ENCODE peak calls at places on chromosome X, in eight cellular contexts. S, Y, A, C, I, R, V and M are unnamed samples.

GRCh38 chrX:22323541-22323940 is 50.8 kb downstream of the CBLL2 start:
- DNase-seq in S (no peak), V (no peak), Y (no peak), I (no peak), R (no peak), A (no peak), C (no peak), M (no peak)

GRCh38 chrX:103533428-103534216 is 14.3 kb upstream of the RAB40A start:
- DNase-seq in I (peak; percentile 89), V (peak; percentile 68), C (peak; percentile 81), Y (peak; percentile 68), R (peak; percentile 37), A (peak; percentile 25), S (peak; percentile 21), M (peak; percentile 1)

GRCh38 chrX:152960115-152960514 is 33.8 kb downstream of the PNMA5 start:
- DNase-seq in Y (no peak), C (no peak), A (no peak), S (no peak), V (no peak), I (peak; percentile 4), R (no peak), M (no peak)

GRCh38 chrX:142873214-142873613 is 152.5 kb upstream of the SPANXN4 start:
- DNase-seq in S (no peak), Y (no peak), V (no peak), C (no peak), R (no peak), I (no peak), A (no peak), M (no peak)

GRCh38 chrX:44105228-44105913 is 132.2 kb upstream of the NDP start:
- DNase-seq in Y (peak; percentile 49), S (no peak), A (no peak), I (no peak), C (no peak), V (no peak), R (no peak), M (no peak)

GRCh38 chrX:96837808-96838207 is 45.9 kb upstream of the RPA4 start:
- DNase-seq in R (no peak), A (no peak), S (no peak), C (no peak), V (no peak), Y (no peak), I (no peak), M (no peak)

GRCh38 chrX:10235851-10236250 is 79.1 kb downstream of the CLCN4 start:
- DNase-seq in Y (no peak), V (no peak), I (no peak), R (no peak), S (no peak), A (no peak), C (no peak), M (no peak)

GRCh38 chrX:107542500-107542899 is 85.8 kb upstream of the PRPS1 start:
- DNase-seq in A (no peak), I (no peak), S (no peak), Y (peak; percentile 71), C (no peak), R (peak; percentile 8), V (no peak), M (no peak)

GRCh38 chrX:23008431-23009099 is 8.8 kb downstream of the DDX53 start:
- DNase-seq in Y (peak; percentile 58), R (peak; percentile 6), S (no peak), I (no peak), C (no peak), V (no peak), A (no peak), M (no peak)

GRCh38 chrX:39736219-39737211 is 361.2 kb downstream of the BCOR start:
- DNase-seq in R (no peak), A (no peak), Y (no peak), C (peak; percentile 83), S (no peak), I (peak; percentile 96), V (peak; percentile 87), M (no peak)

GRCh38 chrX:54529166-54529558 is 857 bp upstream of the GNL3L start:
- DNase-seq in I (no peak), Y (no peak), V (no peak), C (no peak), A (no peak), S (no peak), R (no peak), M (no peak)

GRCh38 chrX:69062493-69062892 is 102.8 kb downstream of the PJA1 start:
- DNase-seq in S (no peak), Y (no peak), V (peak; percentile 4), I (no peak), A (no peak), R (no peak), C (no peak), M (no peak)

GRCh38 chrX:114800719-114801118 is 216.7 kb downstream of the IL13RA2 start:
- DNase-seq in S (no peak), A (no peak), C (no peak), I (no peak), Y (no peak), V (no peak), R (peak; percentile 24), M (peak; percentile 10)

GRCh38 chrX:44343412-44343942 is at the start of gene EFHC2:
- DNase-seq in Y (peak; percentile 56), C (peak; percentile 88), I (peak; percentile 63), R (no peak), S (no peak), A (no peak), V (peak; percentile 22), M (peak; percentile 8)

GRCh38 chrX:103941201-103941975 is 21.0 kb upstream of the TMSB15B start:
- DNase-seq in V (no peak), Y (peak; percentile 48), R (no peak), A (no peak), C (no peak), S (no peak), I (no peak), M (no peak)

GRCh38 chrX:39409246-39409917 is 608.1 kb downstream of the MID1IP1 start:
- DNase-seq in S (no peak), C (no peak), A (no peak), R (no peak), V (no peak), Y (no peak), I (no peak), M (no peak)

GRCh38 chrX:9865804-9866471 is 79.7 kb downstream of the SHROOM2 start:
- DNase-seq in A (no peak), I (no peak), Y (no peak), V (no peak), R (peak; percentile 87), S (no peak), C (no peak), M (no peak)

GRCh38 chrX:8629871-8630270 is 102.1 kb downstream of the ANOS1 start:
- DNase-seq in R (no peak), S (no peak), Y (no peak), A (no peak), C (no peak), I (no peak), V (no peak), M (no peak)

GRCh38 chrX:15497865-15498264 is 2.7 kb upstream of the BMX start:
- DNase-seq in R (peak; percentile 22), Y (peak; percentile 64), V (no peak), A (no peak), I (no peak), C (no peak), S (no peak), M (no peak)

GRCh38 chrX:114798902-114799301 is 215.0 kb downstream of the HTR2C start:
- DNase-seq in Y (no peak), S (no peak), R (peak; percentile 38), C (no peak), I (no peak), A (no peak), V (no peak), M (no peak)

DNA sequence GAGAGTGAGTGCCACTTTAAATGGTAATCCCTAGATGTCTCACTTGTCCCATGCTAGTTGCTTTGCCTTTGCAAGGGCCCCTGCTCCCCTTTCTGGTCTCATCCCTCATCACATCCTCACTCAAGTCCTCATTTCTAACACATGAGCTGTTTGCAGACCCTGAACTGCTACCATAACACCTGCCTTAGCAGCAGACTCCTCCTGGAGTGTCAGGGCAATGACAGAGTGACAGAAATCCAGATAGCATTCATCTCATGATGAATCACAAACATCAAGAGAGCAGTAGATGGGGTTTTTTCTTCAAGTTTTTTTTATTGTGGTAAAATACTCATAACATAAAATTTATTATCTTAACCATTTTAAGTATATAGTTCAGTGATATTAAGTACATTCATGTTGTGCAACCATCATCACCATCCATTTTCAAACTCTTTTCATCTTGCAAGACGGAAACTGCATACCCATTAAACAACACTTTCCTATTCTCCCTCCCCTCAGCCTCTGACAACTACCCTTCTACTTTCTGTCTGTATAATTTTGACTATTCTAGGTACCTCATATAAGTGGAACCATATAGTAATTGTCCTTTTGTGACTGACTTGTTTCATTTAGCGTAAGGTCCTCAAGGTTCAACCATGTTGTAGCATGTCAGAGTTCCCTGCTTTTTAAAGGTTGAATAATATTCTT is 133.2 kb upstream of the RPS6KA3 start:
- DNase-seq in C (no peak), V (no peak), I (no peak), R (no peak), S (no peak), A (no peak), Y (no peak), M (no peak)
- H3K27ac ChIP-seq in C (no peak overlapping the region), V (no peak overlapping the region), I (no peak overlapping the region), R (no peak overlapping the region), S (no peak overlapping the region), A (no peak overlapping the region), Y (no peak overlapping the region), M (no peak overlapping the region)

DNA sequence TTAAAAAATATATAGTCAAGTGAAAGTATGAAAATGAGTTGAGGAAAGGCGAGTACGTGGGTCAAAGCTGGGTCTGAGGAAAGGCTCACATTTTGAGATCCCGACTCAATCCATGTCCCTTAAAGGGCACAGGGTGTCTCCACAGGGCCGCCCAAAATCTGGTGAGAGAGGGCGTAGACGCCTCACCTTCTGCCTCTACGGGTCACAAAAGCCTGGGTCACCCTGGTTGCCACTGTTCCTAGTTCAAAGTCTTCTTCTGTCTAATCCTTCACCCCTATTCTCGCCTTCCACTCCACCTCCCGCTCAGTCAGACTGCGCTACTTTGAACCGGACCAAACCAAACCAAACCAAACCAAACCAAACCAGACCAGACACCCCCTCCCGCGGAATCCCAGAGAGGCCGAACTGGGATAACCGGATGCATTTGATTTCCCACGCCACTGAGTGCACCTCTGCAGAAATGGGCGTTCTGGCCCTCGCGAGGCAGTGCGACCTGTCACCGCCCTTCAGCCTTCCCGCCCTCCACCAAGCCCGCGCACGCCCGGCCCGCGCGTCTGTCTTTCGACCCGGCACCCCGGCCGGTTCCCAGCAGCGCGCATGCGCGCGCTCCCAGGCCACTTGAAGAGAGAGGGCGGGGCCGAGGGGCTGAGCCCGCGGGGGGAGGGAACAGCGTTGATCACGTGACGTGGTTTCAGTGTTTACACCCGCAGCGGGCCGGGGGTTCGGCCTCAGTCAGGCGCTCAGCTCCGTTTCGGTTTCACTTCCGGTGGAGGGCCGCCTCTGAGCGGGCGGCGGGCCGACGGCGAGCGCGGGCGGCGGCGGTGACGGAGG is at the start of gene FMR1:
- DNase-seq in Y (peak; percentile 91), A (peak; percentile 61), I (peak; percentile 97), R (peak; percentile 67), V (peak; percentile 94), S (peak; percentile 60), C (peak; percentile 98), M (peak; percentile 89)
- TF ChIP-seq POLR2AphosphoS5 in Y (peak; percentile 59), A (peak; percentile 12), I (peak; percentile 17), R (peak; percentile 35), V (no peak), S (no peak), C (peak; percentile 84), M (no peak)

GRCh38 chrX:80765226-80765625 is 44.5 kb downstream of the BRWD3 start:
- DNase-seq in I (no peak), A (no peak), R (no peak), S (no peak), V (no peak), Y (peak; percentile 5), C (no peak), M (no peak)
- H3K27ac ChIP-seq in I (no peak overlapping the region), A (no peak overlapping the region), R (no peak overlapping the region), S (no peak overlapping the region), V (no peak overlapping the region), Y (no peak overlapping the region), C (no peak overlapping the region), M (no peak overlapping the region)

GRCh38 chrX:124151195-124151594 is 181.3 kb upstream of the TEX13D start:
- DNase-seq in I (no peak), S (no peak), A (no peak), C (no peak), R (no peak), V (no peak), Y (no peak), M (no peak)
- TF ChIP-seq POLR2AphosphoS5 in I (no peak), S (no peak), A (no peak), C (no peak), R (no peak), V (no peak), Y (no peak), M (no peak)